ENCODE peak calls at places on chromosomes 1 and 21, in nine cellular contexts. O is HFFc6; V is activated T-cell treated with anti-CD3 and anti-CD28 coated beads, Interleukin-2, amount 50 U/mL, for 72 hours; P is tibial artery; I is thyroid gland; M is NCI-H526 treated with DMSO at 0.1 percent for 48 hours; N is AG09309; G is effector CD8-positive, alpha-beta T cell; X is central memory CD4-positive, alpha-beta T cell. L is an unnamed sample.
A peak's percentile ranks its signal among the peaks of the same experiment; 100 is the strongest.

GRCh38 chr1:118821801-118822200 is 166.3 kb downstream of the TBX15 start:
- DNase-seq in O (no peak), V (no peak), P (peak; percentile 28), I (no peak), M (no peak), N (no peak), G (no peak), X (no peak), L (no peak)

GRCh38 chr1:212470059-212470458 is 37.3 kb downstream of the NENF start:
- DNase-seq in O (peak; percentile 98), V (no peak), P (peak; percentile 96), I (peak; percentile 56), M (no peak), N (peak; percentile 96), G (no peak), X (no peak), L (no peak)

GRCh38 chr21:24375201-24375600 is 1232.1 kb downstream of the MRPL39 start:
- DNase-seq in O (no peak), V (peak; percentile 11), P (no peak), I (peak; percentile 13), M (no peak), N (no peak), G (no peak), X (no peak), L (no peak)

GRCh38 chr1:196178083-196178635 is 430.1 kb downstream of the KCNT2 start:
- DNase-seq in O (no peak), V (no peak), P (no peak), I (no peak), M (no peak), N (no peak), G (no peak), X (no peak), L (no peak)

GRCh38 chr1:218668151-218668550 is 323.0 kb downstream of the TGFB2 start:
- DNase-seq in O (no peak), V (no peak), P (no peak), I (no peak), M (no peak), N (no peak), G (no peak), X (no peak), L (no peak)

GRCh38 chr1:168362991-168363390 is 82.3 kb downstream of the TBX19 start:
- DNase-seq in O (no peak), V (peak; percentile 49), P (no peak), I (no peak), M (no peak), N (no peak), G (no peak), X (peak; percentile 83), L (peak; percentile 11)

GRCh38 chr1:175536921-175537320 is 206.5 kb downstream of the TNR start:
- DNase-seq in O (no peak), V (no peak), P (no peak), I (no peak), M (no peak), N (no peak), G (no peak), X (no peak), L (no peak)

GRCh38 chr1:182391362-182392044 is at the start of gene GLUL:
- DNase-seq in O (peak; percentile 84), V (peak; percentile 80), P (peak; percentile 96), I (peak; percentile 98), M (peak; percentile 99), N (peak; percentile 73), G (peak; percentile 18), X (peak; percentile 56), L (peak; percentile 79)

GRCh38 chr21:14630556-14631069 is 84.5 kb upstream of the SAMSN1 start:
- DNase-seq in O (no peak), V (no peak), P (no peak), I (no peak), M (no peak), N (no peak), G (no peak), X (peak; percentile 13), L (no peak)

GRCh38 chr1:231719485-231720183 is 93.0 kb downstream of the DISC1 start:
- DNase-seq in O (no peak), V (no peak), P (no peak), I (no peak), M (no peak), N (no peak), G (no peak), X (no peak), L (no peak)

GRCh38 chr1:235295902-235296350 is 32.1 kb downstream of the ARID4B start:
- DNase-seq in O (peak; percentile 10), V (no peak), P (no peak), I (peak; percentile 66), M (no peak), N (no peak), G (no peak), X (no peak), L (no peak)

GRCh38 chr1:229229137-229229720 is 41.7 kb upstream of the RAB4A start:
- DNase-seq in O (no peak), V (no peak), P (no peak), I (peak; percentile 13), M (peak; percentile 19), N (no peak), G (no peak), X (no peak), L (no peak)

GRCh38 chr1:47713333-47713953 is 275.6 kb downstream of the FOXD2 start:
- DNase-seq in O (no peak), V (no peak), P (no peak), I (no peak), M (no peak), N (no peak), G (no peak), X (no peak), L (no peak)

GRCh38 chr1:44485229-44485932 is 80.3 kb downstream of the RNF220 start:
- DNase-seq in O (peak; percentile 84), V (no peak), P (peak; percentile 36), I (no peak), M (no peak), N (peak; percentile 81), G (no peak), X (no peak), L (no peak)

GRCh38 chr1:91012196-91012595 is 9.6 kb downstream of the ZNF644 start:
- DNase-seq in O (no peak), V (no peak), P (no peak), I (peak; percentile 51), M (no peak), N (no peak), G (no peak), X (no peak), L (no peak)

GRCh38 chr1:54287821-54288220 is 87.9 kb downstream of the MRPL37 start:
- DNase-seq in O (peak; percentile 63), V (no peak), P (peak; percentile 66), I (no peak), M (no peak), N (no peak), G (no peak), X (no peak), L (no peak)

GRCh38 chr1:94713472-94714141 is 106.5 kb upstream of the SLC44A3 start:
- DNase-seq in O (peak; percentile 94), V (peak; percentile 6), P (peak; percentile 89), I (peak; percentile 43), M (no peak), N (peak; percentile 88), G (no peak), X (no peak), L (no peak)

GRCh38 chr1:4128616-4129015 is 228.5 kb upstream of the C1orf174 start:
- DNase-seq in O (no peak), V (no peak), P (no peak), I (no peak), M (no peak), N (no peak), G (no peak), X (no peak), L (no peak)

GRCh38 chr1:201584510-201584991 is 45.6 kb downstream of the NAV1 start:
- DNase-seq in O (peak; percentile 65), V (no peak), P (no peak), I (no peak), M (no peak), N (no peak), G (no peak), X (no peak), L (no peak)

GRCh38 chr21:44574457-44575306 is 1.2 kb downstream of the KRTAP10-4 start:
- DNase-seq in O (no peak), V (no peak), P (no peak), I (no peak), M (no peak), N (no peak), G (no peak), X (no peak), L (no peak)

GRCh38 chr1:41672641-41673313 is 188.3 kb upstream of the EDN2 start:
- DNase-seq in O (peak; percentile 46), V (no peak), P (no peak), I (no peak), M (no peak), N (no peak), G (no peak), X (no peak), L (no peak)

GRCh38 chr1:8571200-8571984 is 246.0 kb downstream of the RERE start:
- DNase-seq in O (peak; percentile 20), V (no peak), P (peak; percentile 32), I (no peak), M (no peak), N (peak; percentile 14), G (no peak), X (no peak), L (no peak)

GRCh38 chr21:45460011-45460565 is 55.1 kb downstream of the COL18A1 start:
- DNase-seq in O (no peak), V (no peak), P (no peak), I (no peak), M (no peak), N (no peak), G (no peak), X (no peak), L (no peak)

GRCh38 chr1:234782057-234782800 is 172.3 kb upstream of the IRF2BP2 start:
- DNase-seq in O (no peak), V (no peak), P (no peak), I (no peak), M (no peak), N (no peak), G (no peak), X (no peak), L (no peak)

GRCh38 chr1:39799770-39800470 is 11.3 kb upstream of the BMP8B start:
- DNase-seq in O (peak; percentile 73), V (peak; percentile 71), P (peak; percentile 45), I (peak; percentile 72), M (peak; percentile 59), N (peak; percentile 35), G (peak; percentile 57), X (peak; percentile 52), L (peak; percentile 43)

GRCh38 chr1:55378582-55378981 is 163.4 kb upstream of the USP24 start:
- DNase-seq in O (no peak), V (peak; percentile 26), P (no peak), I (peak; percentile 64), M (no peak), N (no peak), G (no peak), X (no peak), L (no peak)

GRCh38 chr1:162070094-162070748 is 730 bp downstream of the NOS1AP start:
- DNase-seq in O (no peak), V (no peak), P (no peak), I (peak; percentile 36), M (peak; percentile 85), N (no peak), G (no peak), X (no peak), L (no peak)

GRCh38 chr1:71677024-71677423 is 596.2 kb upstream of the ZRANB2 start:
- DNase-seq in O (no peak), V (no peak), P (no peak), I (no peak), M (no peak), N (no peak), G (no peak), X (no peak), L (no peak)

GRCh38 chr1:245878585-245878984 is 628.5 kb downstream of the SMYD3 start:
- DNase-seq in O (no peak), V (no peak), P (no peak), I (no peak), M (no peak), N (no peak), G (no peak), X (no peak), L (no peak)

GRCh38 chr1:30423570-30423969 is 299.8 kb downstream of the MATN1 start:
- DNase-seq in O (no peak), V (no peak), P (no peak), I (no peak), M (no peak), N (no peak), G (no peak), X (no peak), L (no peak)

GRCh38 chr1:86849756-86850155 is 64.2 kb downstream of the SELENOF start:
- DNase-seq in O (no peak), V (no peak), P (no peak), I (no peak), M (no peak), N (no peak), G (no peak), X (no peak), L (no peak)